ENCODE peak calls at places on chromosomes 5 and 9, in six cellular contexts. U is activated CD8-positive, alpha-beta T cell treated with anti-CD3 and anti-CD28 coated beads for 36 hours; G is sigmoid colon; E is colonic mucosa; C is kidney; Y is IMR-90. F is an unnamed sample.

GRCh38 chr9:113511856-113512761 is 48.6 kb downstream of the RGS3 start:
- DNase-seq in U (peak), G (no peak), E (no peak), C (no peak), Y (peak), F (no peak)

GRCh38 chr5:15425802-15426201 is 74.2 kb upstream of the FBXL7 start:
- DNase-seq in U (no peak), G (no peak), E (no peak), C (no peak), Y (no peak), F (no peak)

GRCh38 chr9:133768371-133768858 is 30.3 kb upstream of the SARDH start:
- DNase-seq in U (no peak), G (peak), E (no peak), C (peak), Y (no peak), F (peak)

GRCh38 chr5:34703767-34704324 is 47.7 kb downstream of the RAI14 start:
- DNase-seq in U (no peak), G (no peak), E (no peak), C (no peak), Y (no peak), F (no peak)

GRCh38 chr9:120402741-120403542 is 177.0 kb downstream of the CDK5RAP2 start:
- DNase-seq in U (peak), G (peak), E (no peak), C (no peak), Y (peak), F (no peak)

GRCh38 chr9:114507726-114508125 is 2.5 kb upstream of the WHRN start:
- DNase-seq in U (peak), G (no peak), E (no peak), C (no peak), Y (peak), F (peak)

GRCh38 chr9:136572003-136572595 is 26.3 kb upstream of the NOTCH1 start:
- DNase-seq in U (no peak), G (no peak), E (no peak), C (peak), Y (peak), F (no peak)

GRCh38 chr9:128552744-128553221 is 396 bp downstream of the SPTAN1 start:
- DNase-seq in U (peak), G (peak), E (peak), C (peak), Y (no peak), F (peak)

GRCh38 chr9:118418887-118419620 is 714.9 kb downstream of the TLR4 start:
- DNase-seq in U (no peak), G (no peak), E (peak), C (no peak), Y (no peak), F (no peak)

GRCh38 chr9:33473216-33473615 is 508 bp downstream of the NOL6 start:
- DNase-seq in U (no peak), G (no peak), E (no peak), C (peak), Y (no peak), F (no peak)

GRCh38 chr9:91162311-91162710 is 199.4 kb downstream of the AUH start:
- DNase-seq in U (peak), G (no peak), E (no peak), C (no peak), Y (peak), F (no peak)

GRCh38 chr9:110427497-110428104 is 89.9 kb upstream of the TXNDC8 start:
- DNase-seq in U (peak), G (no peak), E (peak), C (no peak), Y (peak), F (peak)

GRCh38 chr9:126514037-126514821 is 99.5 kb upstream of the LMX1B start:
- DNase-seq in U (peak), G (peak), E (peak), C (peak), Y (peak), F (peak)

DNA sequence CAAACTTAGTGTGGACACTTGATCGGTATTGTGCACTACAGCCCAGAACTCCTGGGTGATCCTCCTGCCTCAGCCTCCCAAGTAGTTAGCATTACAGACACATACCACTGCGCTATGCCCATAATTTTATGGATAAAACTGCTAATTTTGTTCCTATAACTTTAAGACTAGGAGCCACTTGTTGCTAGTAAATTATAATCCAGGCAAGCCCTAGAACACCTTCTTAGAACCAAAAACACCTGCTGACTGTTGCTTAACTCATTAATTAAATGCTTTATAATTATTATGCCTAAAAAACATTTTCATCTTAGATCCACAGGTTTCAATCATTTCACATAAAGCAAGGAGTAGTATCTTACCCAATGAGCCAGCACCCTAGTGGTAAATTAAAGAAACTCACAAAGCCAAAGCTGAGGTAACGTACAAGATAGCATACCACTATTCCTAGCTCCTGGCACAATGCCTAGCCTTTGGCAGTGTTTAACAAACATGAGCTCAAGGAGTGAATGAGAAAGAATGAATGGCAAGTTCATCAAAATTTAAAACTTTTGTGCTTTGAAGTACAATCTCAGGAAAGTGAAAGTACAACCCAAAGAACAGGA is 5.4 kb downstream of the MRPS27 start:
- DNase-seq in U (no peak), G (no peak), E (no peak), C (no peak), Y (peak), F (peak)
- TF ChIP-seq CTCF in U (no peak), G (no peak), E (no peak), C (no peak), Y (peak), F (no peak)

GRCh38 chr5:14366763-14367162 is 214.8 kb upstream of the OTULINL start:
- DNase-seq in U (no peak), G (no peak), E (no peak), C (no peak), Y (no peak), F (no peak)

GRCh38 chr5:14365831-14366435 is 215.7 kb upstream of the OTULINL start:
- DNase-seq in U (peak), G (no peak), E (no peak), C (no peak), Y (no peak), F (no peak)

GRCh38 chr5:14364576-14365472 is 216.8 kb upstream of the OTULINL start:
- DNase-seq in U (peak), G (no peak), E (peak), C (no peak), Y (no peak), F (no peak)

GRCh38 chr5:14362511-14362910 is 219.1 kb upstream of the OTULINL start:
- DNase-seq in U (no peak), G (no peak), E (no peak), C (no peak), Y (no peak), F (no peak)

DNA sequence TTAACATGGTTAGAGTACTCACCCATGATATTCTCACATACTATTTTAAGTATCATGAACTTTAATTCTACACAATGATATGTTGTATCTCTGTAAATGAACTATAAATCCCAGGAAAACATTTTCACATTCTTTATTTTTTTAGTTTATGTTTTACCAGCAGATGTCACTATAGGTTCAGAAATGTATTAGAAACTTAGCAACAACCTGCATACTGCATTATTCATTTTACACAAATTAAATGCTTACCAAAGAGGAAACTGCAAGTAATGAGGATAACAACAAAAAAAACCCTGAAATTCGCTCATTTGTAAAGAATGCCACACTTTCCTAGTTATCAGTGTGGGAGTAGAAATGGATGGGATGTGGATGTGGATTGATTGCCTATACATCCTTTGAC is 217.5 kb upstream of the OTULINL start:
- DNase-seq in U (no peak), G (no peak), E (no peak), C (no peak), Y (no peak), F (no peak)
- TF ChIP-seq CTCF in U (peak), G (no peak), E (no peak), C (no peak), Y (peak), F (no peak)

DNA sequence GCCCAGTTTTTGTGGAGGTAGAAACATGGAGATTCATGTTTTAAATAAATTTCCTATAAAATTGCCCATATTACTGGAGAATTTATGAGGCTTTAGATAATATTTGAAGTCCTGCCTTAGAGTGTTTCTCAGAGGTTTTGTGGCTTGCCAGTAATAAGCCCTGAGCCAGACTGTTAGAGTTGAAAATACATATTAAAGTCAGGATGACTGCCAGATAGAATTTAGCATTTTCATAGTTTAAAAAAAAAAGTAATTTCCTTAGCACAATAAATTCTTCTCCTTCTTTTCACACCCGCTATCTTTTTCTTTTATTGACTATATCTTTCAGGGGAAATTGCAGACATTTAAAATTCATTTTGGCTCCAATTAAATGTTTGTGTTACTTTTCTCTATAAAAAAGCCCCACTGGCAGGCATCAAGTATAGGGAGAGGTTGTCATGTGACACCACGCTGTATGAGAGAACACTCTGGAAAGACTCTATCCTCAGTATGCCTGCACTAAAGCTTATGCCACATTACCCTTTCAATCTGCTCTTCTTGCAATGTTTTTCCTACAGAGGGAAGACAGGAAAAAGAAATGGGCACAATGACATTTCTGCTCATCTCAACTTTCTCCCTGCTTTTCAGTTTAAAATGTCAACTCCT is 135.2 kb downstream of the MPDZ start:
- DNase-seq in U (no peak), G (no peak), E (no peak), C (no peak), Y (no peak), F (no peak)
- TF ChIP-seq CTCF in U (no peak), G (no peak), E (no peak), C (no peak), Y (no peak), F (no peak)

GRCh38 chr9:94644543-94644942 is 5.2 kb upstream of the FBP1 start:
- DNase-seq in U (no peak), G (no peak), E (no peak), C (no peak), Y (no peak), F (no peak)
- TF ChIP-seq CTCF in U (no peak), G (no peak), E (no peak), C (no peak), Y (no peak), F (no peak)

GRCh38 chr5:86644843-86645242 is 27.1 kb downstream of the COX7C start:
- DNase-seq in U (no peak), G (no peak), E (no peak), C (no peak), Y (no peak), F (no peak)

GRCh38 chr5:86640998-86641397 is 23.3 kb downstream of the COX7C start:
- DNase-seq in U (no peak), G (no peak), E (no peak), C (no peak), Y (no peak), F (no peak)

GRCh38 chr5:86646671-86647070 is 28.9 kb downstream of the COX7C start:
- DNase-seq in U (no peak), G (no peak), E (no peak), C (no peak), Y (no peak), F (no peak)
- TF ChIP-seq CTCF in U (no peak), G (no peak), E (no peak), C (no peak), Y (no peak), F (no peak)

DNA sequence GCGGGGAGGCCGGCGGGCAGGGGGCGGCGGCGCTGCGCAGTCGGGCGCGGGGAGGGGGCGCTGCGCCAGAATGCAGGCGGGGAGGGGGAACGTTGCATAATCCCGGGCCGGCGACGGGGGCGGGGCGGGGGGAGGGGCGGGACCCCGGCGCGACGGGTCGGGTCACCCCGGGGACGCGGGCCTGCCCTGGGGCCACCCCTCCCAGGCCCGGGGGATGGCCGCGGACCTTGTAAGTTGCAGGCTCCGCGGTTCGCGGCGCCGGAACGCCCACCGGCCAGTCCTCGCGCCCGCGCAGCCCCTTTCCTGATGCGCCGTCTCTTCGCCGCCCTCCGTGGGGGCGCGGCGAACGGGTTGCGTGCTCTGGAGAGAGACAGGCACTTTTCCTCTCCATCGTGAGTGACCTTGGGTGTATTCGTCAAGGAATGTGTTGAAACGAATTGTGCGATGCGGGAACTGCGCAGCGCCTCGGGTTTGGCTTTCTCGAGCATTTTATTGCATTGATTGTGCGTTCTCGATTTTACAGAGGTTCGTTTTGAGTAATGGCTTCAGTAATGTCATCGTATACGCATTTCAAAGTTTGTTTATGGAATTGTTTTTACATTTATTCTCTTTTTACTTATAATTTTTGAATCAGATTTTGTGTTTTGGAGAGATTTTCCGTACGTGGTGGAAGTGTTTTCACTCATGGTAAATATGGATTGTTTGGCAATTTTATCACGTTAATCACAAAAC is 808 bp downstream of the SPIN1 start:
- DNase-seq in U (peak), G (peak), E (peak), C (peak), Y (peak), F (peak)
- TF ChIP-seq CTCF in U (no peak), G (no peak), E (no peak), C (no peak), Y (no peak), F (no peak)

GRCh38 chr5:103389846-103390245 is 131.3 kb downstream of the MACIR start:
- DNase-seq in U (no peak), G (no peak), E (no peak), C (no peak), Y (no peak), F (no peak)

GRCh38 chr5:103389362-103389761 is 130.8 kb downstream of the MACIR start:
- DNase-seq in U (no peak), G (no peak), E (no peak), C (no peak), Y (no peak), F (no peak)

GRCh38 chr5:103391659-103392058 is 133.1 kb downstream of the MACIR start:
- DNase-seq in U (no peak), G (no peak), E (no peak), C (no peak), Y (no peak), F (no peak)

GRCh38 chr5:103385722-103386121 is 127.2 kb downstream of the MACIR start:
- DNase-seq in U (no peak), G (no peak), E (no peak), C (no peak), Y (no peak), F (no peak)
- TF ChIP-seq CTCF in U (no peak), G (no peak), E (no peak), C (no peak), Y (no peak), F (no peak)

GRCh38 chr9:129995409-129996160 is 47.4 kb downstream of the FNBP1 start:
- DNase-seq in U (peak), G (no peak), E (no peak), C (no peak), Y (peak), F (peak)

GRCh38 chr9:129994947-129995346 is 48.0 kb downstream of the FNBP1 start:
- DNase-seq in U (no peak), G (no peak), E (no peak), C (no peak), Y (no peak), F (no peak)

GRCh38 chr9:129999123-129999510 is 43.9 kb downstream of the FNBP1 start:
- DNase-seq in U (no peak), G (no peak), E (no peak), C (no peak), Y (no peak), F (no peak)

GRCh38 chr9:129998491-129999122 is 44.4 kb downstream of the FNBP1 start:
- DNase-seq in U (peak), G (no peak), E (no peak), C (no peak), Y (no peak), F (peak)

GRCh38 chr9:129996161-129996849 is 46.7 kb downstream of the FNBP1 start:
- DNase-seq in U (no peak), G (no peak), E (no peak), C (no peak), Y (no peak), F (no peak)
- TF ChIP-seq CTCF in U (no peak), G (no peak), E (no peak), C (no peak), Y (no peak), F (no peak)

F was measured in testis.